ENCODE peak calls at places on chromosomes 7 and 10, in six cellular contexts. C is colonic mucosa, V is astrocyte, M is fibroblast of lung, U is endodermal cell, Q is H9. G is an unnamed sample.
A peak's percentile ranks its signal among the peaks of the same experiment; 100 is the strongest.

GRCh38 chr7:143288836-143289235 is 685 bp downstream of the CASP2 start:
- DNase-seq in C (no peak), V (peak; percentile 16), Q (no peak), U (no peak), M (peak; percentile 36), G (peak; percentile 9)

GRCh38 chr7:7054252-7054830 is 128.0 kb upstream of the C1GALT1 start:
- DNase-seq in M (no peak), C (no peak), U (no peak), V (no peak), Q (no peak), G (no peak)

GRCh38 chr7:24435002-24435401 is 138.2 kb upstream of the PALS2 start:
- DNase-seq in Q (peak; percentile 84), M (no peak), U (peak; percentile 82), V (no peak), C (no peak), G (no peak)

GRCh38 chr10:7696545-7696944 is 6.6 kb upstream of the ITIH2 start:
- DNase-seq in M (peak; percentile 38), C (no peak), V (peak; percentile 17), U (no peak), Q (no peak), G (no peak)

GRCh38 chr10:123766761-123767160 is 100.6 kb downstream of the GPR26 start:
- DNase-seq in C (no peak), Q (no peak), V (no peak), M (no peak), U (no peak), G (no peak)

GRCh38 chr7:134885967-134886352 is 100.3 kb upstream of the AGBL3 start:
- DNase-seq in M (peak; percentile 87), Q (no peak), C (no peak), U (no peak), V (peak; percentile 84), G (peak; percentile 72)

GRCh38 chr7:24829787-24830186 is 72.5 kb upstream of the GSDME start:
- DNase-seq in U (no peak), V (no peak), Q (no peak), C (no peak), M (peak; percentile 23), G (peak; percentile 89)

GRCh38 chr10:120456143-120456625 is 843 bp upstream of the PLPP4 start:
- DNase-seq in V (no peak), M (no peak), U (peak; percentile 75), Q (peak; percentile 32), C (no peak), G (no peak)

DNA sequence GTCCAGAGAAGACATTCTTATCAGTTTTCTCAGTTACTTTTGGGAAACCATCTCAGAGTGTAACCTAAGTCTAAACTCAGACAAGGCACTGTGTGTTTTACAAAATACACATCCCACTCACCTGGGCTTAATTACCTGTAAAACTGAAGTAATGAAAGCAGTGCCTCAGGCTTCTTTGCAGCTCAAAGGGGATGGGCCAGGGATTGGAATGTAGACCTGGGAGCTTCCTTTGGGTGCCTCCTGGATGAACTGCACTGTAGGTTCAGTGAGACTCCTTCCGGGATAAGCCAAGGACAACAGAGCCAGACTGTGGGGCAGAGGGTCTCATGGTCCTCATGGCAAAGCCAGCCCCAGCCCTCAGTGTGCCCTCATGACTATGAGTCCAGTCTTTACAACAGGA is 672.4 kb upstream of the GALNT17 start:
- DNase-seq in C (no peak), V (no peak), U (no peak), M (no peak), Q (no peak), G (no peak)
- H3K4me1 ChIP-seq in C (no peaks in the 10 kb centered on the region), V (peaks cover 11% of the 10 kb centered on the region), U (no peaks in the 10 kb centered on the region), M (no peaks in the 10 kb centered on the region), Q (no peaks in the 10 kb centered on the region), G (no peaks in the 10 kb centered on the region)

GRCh38 chr7:44377681-44378421 is 52.5 kb upstream of the CAMK2B start:
- DNase-seq in U (peak; percentile 51), M (no peak), Q (peak; percentile 19), C (no peak), V (no peak), G (peak; percentile 63)
- H3K9ac ChIP-seq in U (no peak overlapping the region), M (no peak overlapping the region), Q (no peak overlapping the region), C (no peak overlapping the region), V (no peak overlapping the region), G (peak overlapping the region; percentile 26)

GRCh38 chr10:122500726-122501125 is 39.4 kb downstream of the HTRA1 start:
- DNase-seq in Q (no peak), C (no peak), V (no peak), U (no peak), M (no peak), G (no peak)
- H3K4me1 ChIP-seq in Q (no peaks in the 10 kb centered on the region), C (no peaks in the 10 kb centered on the region), V (peaks cover 14% of the 10 kb centered on the region), U (peaks cover 3% of the 10 kb centered on the region), M (peaks cover 14% of the 10 kb centered on the region), G (peaks cover 27% of the 10 kb centered on the region)

DNA sequence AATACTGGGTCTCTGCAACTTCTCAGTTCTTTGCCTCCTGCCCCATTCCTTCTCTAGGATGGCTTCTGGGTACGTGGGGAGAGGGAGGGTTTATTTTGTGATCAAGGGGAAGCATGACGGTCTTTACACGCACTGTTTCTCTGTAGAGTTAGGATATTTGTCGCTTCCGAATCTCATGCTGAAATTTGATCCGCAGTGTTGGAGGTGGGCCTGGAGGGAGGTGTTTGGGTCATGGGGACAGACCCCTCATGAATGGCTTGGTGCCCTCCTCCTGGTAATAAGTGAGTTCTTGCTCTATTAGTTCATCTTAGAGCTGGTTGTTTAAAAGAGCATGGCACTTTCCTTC is 311.2 kb downstream of the GALNT17 start:
- DNase-seq in Q (no peak), M (no peak), U (no peak), C (no peak), V (no peak), G (no peak)
- H3K9ac ChIP-seq in Q (no peak overlapping the region), M (no peak overlapping the region), U (no peak overlapping the region), C (no peak overlapping the region), V (no peak overlapping the region), G (no peak overlapping the region)

G was measured in mammary epithelial cell.